ENCODE peak calls at places on chromosome 2, in nine cellular contexts. C, K, N, T, G, P, D, X and H are unnamed samples.

GRCh38 chr2:215833531-215834162 is 179.7 kb downstream of the MREG start:
- DNase-seq in T (no peak), D (peak), C (no peak), P (no peak), K (no peak), N (peak), G (no peak), X (no peak), H (no peak)

GRCh38 chr2:154720642-154721041 is 22.1 kb downstream of the KCNJ3 start:
- DNase-seq in C (no peak), N (no peak), P (no peak), G (no peak), K (no peak), D (no peak), X (no peak), T (no peak), H (no peak)

GRCh38 chr2:97951155-97951670 is 44.5 kb downstream of the TMEM131 start:
- DNase-seq in T (no peak), C (no peak), X (no peak), P (no peak), K (no peak), N (no peak), D (no peak), G (no peak), H (no peak)

GRCh38 chr2:7566382-7566881 is 649.2 kb downstream of the RNF144A start:
- DNase-seq in N (peak), G (no peak), X (no peak), K (no peak), T (no peak), C (no peak), D (no peak), P (no peak), H (no peak)

GRCh38 chr2:3322311-3322970 is 55.2 kb downstream of the EIPR1 start:
- DNase-seq in K (no peak), X (no peak), C (no peak), N (no peak), T (no peak), D (no peak), G (no peak), P (no peak), H (no peak)

GRCh38 chr2:85307527-85307897 is 20.3 kb downstream of the TGOLN2 start:
- DNase-seq in C (no peak), T (no peak), D (no peak), P (no peak), K (no peak), X (no peak), G (no peak), N (no peak), H (no peak)

GRCh38 chr2:58633576-58634365 is 392.6 kb upstream of the FANCL start:
- DNase-seq in K (no peak), N (peak), T (no peak), X (no peak), P (no peak), G (no peak), D (peak), C (no peak), H (no peak)

GRCh38 chr2:128196026-128196822 is 105.2 kb downstream of the UGGT1 start:
- DNase-seq in C (no peak), K (no peak), N (peak), G (no peak), X (no peak), T (no peak), P (no peak), D (no peak), H (no peak)

GRCh38 chr2:209556354-209556961 is 132.6 kb downstream of the MAP2 start:
- DNase-seq in G (peak), K (no peak), X (no peak), N (peak), D (peak), P (no peak), T (no peak), C (no peak), H (no peak)

GRCh38 chr2:151367571-151367970 is 10.2 kb downstream of the TNFAIP6 start:
- DNase-seq in G (no peak), K (no peak), D (peak), C (no peak), N (no peak), P (no peak), T (no peak), X (no peak), H (no peak)

GRCh38 chr2:119009110-119009509 is 67.1 kb downstream of the MARCO start:
- DNase-seq in N (no peak), C (no peak), X (no peak), T (no peak), D (no peak), P (no peak), G (no peak), K (no peak), H (no peak)

GRCh38 chr2:42932271-42933151 is 140.1 kb upstream of the HAAO start:
- DNase-seq in P (no peak), C (no peak), K (no peak), T (peak), D (no peak), N (no peak), G (no peak), X (no peak), H (no peak)

GRCh38 chr2:190714958-190715357 is 66.1 kb downstream of the NAB1 start:
- DNase-seq in D (peak), X (no peak), K (no peak), P (no peak), T (no peak), G (no peak), N (no peak), C (no peak), H (no peak)

GRCh38 chr2:120982598-120982997 is 246.9 kb downstream of the GLI2 start:
- DNase-seq in P (no peak), N (no peak), T (no peak), D (no peak), G (no peak), X (no peak), K (no peak), C (no peak), H (no peak)

GRCh38 chr2:162126145-162126926 is 25.7 kb downstream of the GCG start:
- DNase-seq in N (no peak), D (no peak), C (no peak), P (no peak), X (no peak), K (peak), G (peak), T (no peak), H (no peak)

GRCh38 chr2:113078350-113078839 is 10.6 kb downstream of the IL1F10 start:
- DNase-seq in N (no peak), X (no peak), K (no peak), D (peak), P (no peak), T (no peak), G (no peak), C (no peak), H (no peak)

GRCh38 chr2:99641999-99642398 is 152.2 kb upstream of the REV1 start:
- DNase-seq in K (no peak), N (no peak), D (no peak), P (no peak), T (no peak), X (no peak), C (no peak), G (no peak), H (no peak)

GRCh38 chr2:9807056-9807455 is 36.2 kb upstream of the TAF1B start:
- DNase-seq in X (no peak), C (no peak), K (no peak), T (no peak), P (no peak), D (no peak), G (no peak), N (no peak), H (no peak)

GRCh38 chr2:177241771-177242135 is 22.8 kb downstream of the NFE2L2 start:
- DNase-seq in P (no peak), X (no peak), T (no peak), C (no peak), G (no peak), N (no peak), D (peak), K (no peak), H (no peak)

GRCh38 chr2:201779996-201780673 is 598 bp downstream of the ALS2 start:
- DNase-seq in C (no peak), K (no peak), X (no peak), N (peak), P (no peak), G (peak), D (peak), T (no peak), H (no peak)

GRCh38 chr2:20213651-20214565 is 11.0 kb downstream of the SDC1 start:
- DNase-seq in P (no peak), G (no peak), K (no peak), X (no peak), D (no peak), C (no peak), T (no peak), N (peak), H (no peak)

GRCh38 chr2:126658910-126659613 is 3.1 kb downstream of the GYPC start:
- DNase-seq in P (no peak), N (no peak), X (no peak), K (no peak), T (peak), C (no peak), D (peak), G (peak), H (no peak)

GRCh38 chr2:41722668-41723369 is 325.0 kb upstream of the PKDCC start:
- DNase-seq in D (peak), P (no peak), X (no peak), C (no peak), N (no peak), G (no peak), K (no peak), T (peak), H (no peak)

GRCh38 chr2:41136966-41137494 is 685.1 kb upstream of the SLC8A1 start:
- DNase-seq in C (no peak), K (no peak), X (no peak), P (no peak), G (no peak), N (no peak), D (peak), T (no peak), H (no peak)

GRCh38 chr2:155060906-155061305 is 362.4 kb downstream of the KCNJ3 start:
- DNase-seq in N (no peak), G (no peak), P (no peak), D (no peak), C (no peak), X (no peak), T (no peak), K (no peak), H (no peak)

GRCh38 chr2:145598434-145598833 is 1078.5 kb upstream of the ZEB2 start:
- DNase-seq in P (no peak), G (no peak), T (no peak), N (no peak), C (no peak), X (no peak), K (no peak), D (peak), H (no peak)

GRCh38 chr2:233270951-233271350 is 19.5 kb downstream of the ATG16L1 start:
- DNase-seq in G (no peak), P (no peak), X (no peak), C (no peak), D (no peak), N (no peak), K (no peak), T (no peak), H (no peak)

GRCh38 chr2:23521060-23521459 is 136.1 kb downstream of the KLHL29 start:
- DNase-seq in P (no peak), K (no peak), N (no peak), D (no peak), T (no peak), C (no peak), X (no peak), G (no peak), H (no peak)

GRCh38 chr2:39913648-39914456 is 134.8 kb upstream of the THUMPD2 start:
- DNase-seq in P (no peak), C (no peak), N (peak), G (peak), D (peak), K (peak), X (no peak), T (no peak), H (no peak)

GRCh38 chr2:178512491-178512890 is 32.2 kb downstream of the PLEKHA3 start:
- DNase-seq in G (no peak), P (no peak), C (no peak), T (no peak), K (no peak), N (no peak), X (no peak), D (peak), H (no peak)

GRCh38 chr2:32691678-32692077 is 63.8 kb downstream of the TTC27 start:
- DNase-seq in C (no peak), T (no peak), X (no peak), G (no peak), D (no peak), K (no peak), P (no peak), N (no peak), H (no peak)

GRCh38 chr2:65557616-65558573 is 125.5 kb upstream of the SPRED2 start:
- DNase-seq in X (no peak), K (no peak), N (no peak), T (no peak), G (no peak), P (no peak), D (no peak), C (no peak), H (no peak)

GRCh38 chr2:47094519-47095155 is 60.5 kb downstream of the STPG4 start:
- DNase-seq in K (no peak), N (no peak), C (no peak), D (peak), X (no peak), T (no peak), P (no peak), G (no peak), H (no peak)

GRCh38 chr2:173962583-173963110 is 2.5 kb downstream of the SP3 start:
- DNase-seq in D (no peak), C (no peak), T (no peak), X (no peak), P (no peak), N (no peak), K (no peak), G (no peak), H (no peak)

GRCh38 chr2:11023326-11024009 is 111.7 kb downstream of the KCNF1 start:
- DNase-seq in G (no peak), D (no peak), P (no peak), C (no peak), N (no peak), K (no peak), X (no peak), T (no peak), H (no peak)

GRCh38 chr2:133774675-133775005 is 206.4 kb upstream of the NCKAP5 start:
- DNase-seq in X (no peak), P (no peak), C (no peak), G (no peak), K (no peak), D (no peak), N (no peak), T (peak), H (no peak)

GRCh38 chr2:158723921-158724802 is 71.0 kb upstream of the DAPL1 start:
- DNase-seq in C (no peak), G (no peak), K (no peak), X (no peak), P (no peak), N (peak), T (no peak), D (no peak), H (no peak)